ENCODE peak calls at places on chromosomes 7 and 10, in ten cellular contexts. V is GM12864; H is stimulated activated CD4-positive, alpha-beta T cell treated with anti-CD3 and anti-CD28 coated beads, Interleukin-15, amount 100 ng/mL, for 48 hours; W is NCI-H2029 treated with DMSO at 0.1 percent for 48 hours; S is H7; X is endothelial cell; J is EH; Q is PC-9; B is NCI-H82; M is effector memory CD8-positive, alpha-beta T cell. G is an unnamed sample.

GRCh38 chr7:138893258-138893657 is 87.9 kb downstream of the KIAA1549 start:
- DNase-seq in V (no peak), H (no peak), W (no peak), S (no peak), X (no peak), J (no peak), Q (no peak), B (no peak), M (no peak), G (no peak)

GRCh38 chr7:43244232-43244631 is 131.8 kb downstream of the HECW1 start:
- DNase-seq in V (no peak), H (no peak), W (no peak), S (no peak), X (no peak), J (peak), Q (no peak), B (no peak), M (no peak), G (no peak)

GRCh38 chr7:92717601-92717981 is 118.8 kb downstream of the CDK6 start:
- DNase-seq in V (no peak), H (no peak), W (no peak), S (no peak), X (no peak), J (no peak), Q (no peak), B (no peak), M (no peak), G (no peak)

GRCh38 chr7:6530626-6531491 is 20.4 kb downstream of the GRID2IP start:
- DNase-seq in V (no peak), H (peak), W (no peak), S (peak), X (no peak), J (no peak), Q (no peak), B (no peak), M (peak), G (no peak)

GRCh38 chr10:114304566-114305421 is 65.7 kb downstream of the VWA2 start:
- DNase-seq in V (no peak), H (peak), W (peak), S (peak), X (peak), J (peak), Q (no peak), B (peak), M (peak), G (no peak)

GRCh38 chr7:155360495-155361362 is 63.1 kb downstream of the INSIG1 start:
- DNase-seq in V (no peak), H (no peak), W (no peak), S (no peak), X (no peak), J (no peak), Q (no peak), B (no peak), M (no peak), G (no peak)

GRCh38 chr7:112162161-112163020 is 43.8 kb downstream of the DOCK4 start:
- DNase-seq in V (no peak), H (no peak), W (peak), S (peak), X (peak), J (peak), Q (no peak), B (peak), M (no peak), G (no peak)

GRCh38 chr10:32943854-32944661 is 14.0 kb downstream of the ITGB1 start:
- DNase-seq in V (no peak), H (no peak), W (no peak), S (peak), X (no peak), J (no peak), Q (no peak), B (no peak), M (no peak), G (no peak)

GRCh38 chr10:86446987-86447386 is 74.6 kb downstream of the WAPL start:
- DNase-seq in V (no peak), H (no peak), W (no peak), S (no peak), X (no peak), J (no peak), Q (no peak), B (no peak), M (no peak), G (no peak)

GRCh38 chr7:3229904-3230470 is 71.1 kb upstream of the SDK1 start:
- DNase-seq in V (no peak), H (no peak), W (no peak), S (no peak), X (no peak), J (no peak), Q (no peak), B (no peak), M (no peak), G (no peak)

GRCh38 chr10:76415559-76415958 is 984.1 kb downstream of the LRMDA start:
- DNase-seq in V (no peak), H (no peak), W (no peak), S (no peak), X (no peak), J (no peak), Q (no peak), B (peak), M (no peak), G (no peak)

G was measured in GM12878.